ENCODE peak calls at places on chromosomes 3 and 15, in nine cellular contexts. Y is upper lobe of right lung, W is adipocyte, L is fibroblast of the aortic adventitia, C is anterior cingulate cortex, J is WTC11, H is cardiac muscle cell, O is AG08396, D is left ventricle myocardium superior. E is an unnamed sample.

GRCh38 chr3:193946945-193947344 is 189.0 kb upstream of the HES1 start:
- DNase-seq in J (no peak), H (no peak), D (no peak), Y (no peak), W (no peak), C (no peak), L (no peak), O (no peak), E (no peak)

GRCh38 chr15:69511015-69511414 is 58.4 kb downstream of the RPLP1 start:
- DNase-seq in C (no peak), D (no peak), J (no peak), W (no peak), O (no peak), H (no peak), L (no peak), Y (no peak), E (no peak)

GRCh38 chr3:39505866-39506738 is 38.6 kb downstream of the MOBP start:
- DNase-seq in J (no peak), Y (no peak), D (no peak), L (peak; percentile 77), O (no peak), C (no peak), H (peak; percentile 19), W (no peak), E (no peak)

GRCh38 chr15:71272932-71273331 is 157.7 kb downstream of the THSD4 start:
- DNase-seq in L (peak; percentile 54), J (no peak), H (peak; percentile 68), Y (no peak), D (no peak), O (no peak), W (peak; percentile 57), C (no peak), E (no peak)

GRCh38 chr3:21515417-21515816 is 235.6 kb downstream of the ZNF385D start:
- DNase-seq in D (no peak), J (no peak), O (no peak), W (no peak), C (no peak), L (no peak), Y (no peak), H (no peak), E (no peak)

GRCh38 chr3:30135190-30135589 is 471.2 kb upstream of the TGFBR2 start:
- DNase-seq in C (no peak), D (peak; percentile 30), W (no peak), J (no peak), L (no peak), O (peak; percentile 3), Y (no peak), H (no peak), E (no peak)

GRCh38 chr3:52299815-52300611 is 12.4 kb downstream of the GLYCTK start:
- DNase-seq in O (no peak), H (peak; percentile 85), W (peak; percentile 25), D (peak; percentile 76), J (peak; percentile 26), C (no peak), Y (peak; percentile 79), L (peak; percentile 49), E (no peak)

GRCh38 chr15:78691167-78691872 is 50.3 kb upstream of the CHRNB4 start:
- DNase-seq in L (no peak), C (no peak), Y (no peak), W (no peak), D (no peak), O (no peak), H (no peak), J (no peak), E (no peak)

GRCh38 chr15:62524848-62525247 is 359.8 kb upstream of the C2CD4B start:
- DNase-seq in H (no peak), J (no peak), O (no peak), C (no peak), L (no peak), Y (no peak), W (no peak), D (no peak), E (no peak)

GRCh38 chr3:173191611-173192010 is 50.6 kb upstream of the SPATA16 start:
- DNase-seq in O (no peak), C (no peak), W (peak; percentile 1), L (no peak), H (no peak), D (no peak), Y (no peak), J (no peak), E (no peak)

GRCh38 chr15:62071711-62072308 is 5.0 kb downstream of the C2CD4A start:
- DNase-seq in W (peak; percentile 81), L (peak; percentile 76), Y (no peak), C (no peak), D (no peak), H (peak; percentile 53), O (no peak), J (no peak), E (no peak)

GRCh38 chr3:197878427-197878826 is 71.6 kb upstream of the RPL35A start:
- DNase-seq in C (no peak), O (no peak), L (no peak), D (no peak), W (no peak), H (no peak), J (no peak), Y (peak; percentile 77), E (no peak)

GRCh38 chr15:25557916-25558315 is 119.1 kb upstream of the UBE3A start:
- DNase-seq in H (no peak), D (no peak), Y (no peak), L (no peak), W (no peak), O (no peak), C (peak; percentile 21), J (no peak), E (peak; percentile 30)

GRCh38 chr15:50377867-50378751 is 23.1 kb upstream of the GABPB1 start:
- DNase-seq in Y (no peak), W (peak; percentile 44), L (no peak), C (no peak), J (no peak), D (no peak), H (peak; percentile 13), O (no peak), E (no peak)

GRCh38 chr3:78799681-78800080 is 968.1 kb downstream of the ROBO1 start:
- DNase-seq in D (no peak), L (no peak), H (no peak), W (no peak), C (no peak), O (no peak), Y (no peak), J (no peak), E (no peak)

GRCh38 chr3:31142139-31142538 is 247.7 kb upstream of the GADL1 start:
- DNase-seq in C (no peak), J (no peak), L (no peak), D (no peak), O (no peak), W (no peak), H (no peak), Y (no peak), E (no peak)

GRCh38 chr15:99440029-99440428 is 125.8 kb upstream of the MEF2A start:
- DNase-seq in J (no peak), W (no peak), D (no peak), Y (no peak), H (no peak), L (no peak), O (no peak), C (no peak), E (no peak)

GRCh38 chr3:44576661-44577060 is 8.1 kb upstream of the ZNF660 start:
- DNase-seq in H (no peak), O (no peak), Y (no peak), C (no peak), D (no peak), W (no peak), J (no peak), L (peak; percentile 6), E (no peak)

E was measured in posterior cingulate gyrus.